ENCODE peak calls at places on chromosomes 6 and 20, in five cellular contexts. U, O, J, C and S are unnamed samples.

GRCh38 chr6:83429857-83430605 is 820 bp downstream of the ME1 start:
- DNase-seq in C (no peak), O (no peak), U (no peak), J (peak; percentile 33), S (peak; percentile 53)

GRCh38 chr20:48155231-48155630 is 369.9 kb upstream of the SULF2 start:
- DNase-seq in J (no peak), U (no peak), O (no peak), C (no peak), S (no peak)

GRCh38 chr6:44131880-44132279 is 4.5 kb downstream of the TMEM63B start:
- DNase-seq in C (no peak), O (no peak), J (no peak), U (no peak), S (no peak)

GRCh38 chr6:136306466-136306865 is 16.8 kb upstream of the BCLAF1 start:
- DNase-seq in C (no peak), J (no peak), U (no peak), O (no peak), S (no peak)

GRCh38 chr6:88045521-88046136 is 2.0 kb upstream of the SPACA1 start:
- DNase-seq in J (no peak), O (no peak), C (no peak), U (no peak), S (no peak)

GRCh38 chr6:155247618-155248017 is 16.2 kb upstream of the CLDN20 start:
- DNase-seq in J (peak; percentile 54), O (peak; percentile 49), U (no peak), C (no peak), S (no peak)

GRCh38 chr20:25600632-25601031 is 15.3 kb upstream of the NINL start:
- DNase-seq in U (no peak), J (peak; percentile 73), C (no peak), O (no peak), S (no peak)

GRCh38 chr20:3051385-3052019 is 5.7 kb downstream of the MRPS26 start:
- DNase-seq in C (no peak), O (no peak), U (no peak), J (no peak), S (no peak)

GRCh38 chr6:107894821-107895396 is 63.1 kb downstream of the SEC63 start:
- DNase-seq in O (no peak), C (no peak), J (peak; percentile 26), U (no peak), S (no peak)

GRCh38 chr6:90406142-90406794 is 109.6 kb upstream of the BACH2 start:
- DNase-seq in O (peak; percentile 34), C (no peak), J (peak; percentile 93), U (peak; percentile 66), S (peak; percentile 67)

GRCh38 chr20:63071541-63072181 is 64.9 kb upstream of the BHLHE23 start:
- DNase-seq in O (peak; percentile 63), J (no peak), U (peak; percentile 56), C (no peak), S (peak; percentile 49)

GRCh38 chr6:161683400-161683799 is 409.5 kb upstream of the AGPAT4 start:
- DNase-seq in C (no peak), O (no peak), J (no peak), U (no peak), S (no peak)

GRCh38 chr6:14863896-14864850 is 381.7 kb upstream of the JARID2 start:
- DNase-seq in U (no peak), J (peak; percentile 50), C (no peak), O (no peak), S (no peak)

GRCh38 chr6:165031491-165031890 is 277.9 kb downstream of the C6orf118 start:
- DNase-seq in C (no peak), O (no peak), J (no peak), U (no peak), S (no peak)

GRCh38 chr6:85641522-85641915 is 1.2 kb downstream of the SYNCRIP start:
- DNase-seq in U (no peak), C (no peak), J (no peak), O (no peak), S (peak; percentile 24)

GRCh38 chr20:58389324-58389967 is 417 bp downstream of the VAPB start:
- DNase-seq in J (no peak), C (peak; percentile 29), O (no peak), U (no peak), S (peak; percentile 60)

GRCh38 chr6:170524188-170524535 is 28.9 kb downstream of the PSMB1 start:
- DNase-seq in J (no peak), C (no peak), O (no peak), U (no peak), S (no peak)

GRCh38 chr6:62150048-62150663 is 135.9 kb downstream of the KHDRBS2 start:
- DNase-seq in U (no peak), C (no peak), J (peak; percentile 53), O (peak; percentile 0), S (peak; percentile 37)

GRCh38 chr20:6277661-6278060 is 154.8 kb upstream of the FERMT1 start:
- DNase-seq in J (no peak), O (no peak), C (no peak), U (no peak), S (no peak)

GRCh38 chr20:41927189-41927588 is 309.0 kb upstream of the CHD6 start:
- DNase-seq in J (no peak), O (no peak), U (no peak), C (no peak), S (no peak)

GRCh38 chr6:40344566-40345185 is 242.5 kb downstream of the LRFN2 start:
- DNase-seq in C (no peak), J (no peak), O (no peak), U (no peak), S (no peak)

GRCh38 chr20:57313951-57314350 is 15.7 kb upstream of the SPO11 start:
- DNase-seq in O (no peak), J (no peak), C (no peak), U (no peak), S (no peak)

GRCh38 chr6:122323361-122323760 is 76.1 kb upstream of the HSF2 start:
- DNase-seq in U (no peak), J (no peak), C (no peak), O (no peak), S (no peak)

GRCh38 chr20:25745100-25745499 is 48.4 kb upstream of the ZNF337 start:
- DNase-seq in C (no peak), J (no peak), O (no peak), U (no peak), S (no peak)

GRCh38 chr20:20465259-20465658 is 97.4 kb downstream of the INSM1 start:
- DNase-seq in C (no peak), J (no peak), U (no peak), O (no peak), S (no peak)

GRCh38 chr6:61977116-61977515 is 308.9 kb downstream of the KHDRBS2 start:
- DNase-seq in C (no peak), O (no peak), U (no peak), J (no peak), S (no peak)

GRCh38 chr6:22236626-22237414 is 60.0 kb downstream of the PRL start:
- DNase-seq in C (no peak), O (peak; percentile 55), J (peak; percentile 96), U (peak; percentile 83), S (peak; percentile 86)

GRCh38 chr20:18754030-18754659 is 59.4 kb upstream of the SCP2D1 start:
- DNase-seq in U (peak; percentile 10), J (peak; percentile 5), C (peak; percentile 35), O (no peak), S (no peak)

GRCh38 chr20:38536310-38536709 is 44.7 kb upstream of the ADIG start:
- DNase-seq in U (peak; percentile 23), C (no peak), J (no peak), O (no peak), S (no peak)

GRCh38 chr6:27251672-27252251 is 4.3 kb downstream of the PRSS16 start:
- DNase-seq in J (peak; percentile 54), O (peak; percentile 85), C (peak; percentile 56), U (peak; percentile 20), S (peak; percentile 96)

GRCh38 chr6:67633058-67633457 is 1002.0 kb upstream of the ADGRB3 start:
- DNase-seq in O (no peak), U (no peak), J (no peak), C (no peak), S (no peak)

GRCh38 chr20:8151371-8151770 is 19.3 kb downstream of the PLCB1 start:
- DNase-seq in J (no peak), U (no peak), O (no peak), C (no peak), S (no peak)

GRCh38 chr20:37378785-37379598 is 33.1 kb downstream of the SRC start:
- DNase-seq in C (no peak), J (no peak), U (no peak), O (peak; percentile 55), S (peak; percentile 92)

GRCh38 chr6:33694401-33694931 is 17.0 kb downstream of the UQCC2 start:
- DNase-seq in U (no peak), C (no peak), J (no peak), O (no peak), S (peak; percentile 79)

GRCh38 chr20:57714409-57715267 is 4.8 kb upstream of the PMEPA1 start:
- DNase-seq in J (peak; percentile 93), C (no peak), U (no peak), O (peak; percentile 66), S (no peak)

GRCh38 chr6:38438097-38438496 is 201.6 kb downstream of the BTBD9 start:
- DNase-seq in J (no peak), U (no peak), O (no peak), C (no peak), S (no peak)